ENCODE peak calls at places on chromosomes 13 and 19, in seven cellular contexts. H is astrocyte of the spinal cord, D is choroid plexus epithelial cell, N is hepatocyte, I is ascending aorta, X is prostate gland, O is lower leg skin. Q is an unnamed sample.

GRCh38 chr13:28983661-28984060 is 163.5 kb downstream of the MTUS2 start:
- DNase-seq in H (no peak), D (no peak), N (peak), I (no peak), X (no peak), O (no peak), Q (no peak)

GRCh38 chr13:61286148-61286745 is 129.4 kb downstream of the PCDH20 start:
- DNase-seq in H (no peak), D (no peak), N (peak), I (no peak), X (no peak), O (no peak), Q (no peak)

GRCh38 chr19:1540353-1540925 is 16.6 kb downstream of the PLK5 start:
- DNase-seq in H (no peak), D (no peak), N (no peak), I (no peak), X (no peak), O (no peak), Q (peak)

GRCh38 chr19:55466246-55466614 is 1.7 kb upstream of the C19orf85 start:
- DNase-seq in H (no peak), D (no peak), N (no peak), I (no peak), X (no peak), O (no peak), Q (no peak)

GRCh38 chr13:72556945-72557344 is 170.5 kb downstream of the MZT1 start:
- DNase-seq in H (no peak), D (no peak), N (no peak), I (no peak), X (no peak), O (no peak), Q (no peak)

GRCh38 chr13:44853641-44854040 is 135.6 kb downstream of the NUFIP1 start:
- DNase-seq in H (no peak), D (no peak), N (peak), I (no peak), X (peak), O (no peak), Q (no peak)

GRCh38 chr13:79869326-79869725 is 388.4 kb downstream of the NDFIP2 start:
- DNase-seq in H (peak), D (peak), N (peak), I (no peak), X (peak), O (no peak), Q (no peak)

GRCh38 chr13:99307247-99307646 is at the start of gene GPR183:
- DNase-seq in H (peak), D (no peak), N (no peak), I (no peak), X (no peak), O (no peak), Q (no peak)

GRCh38 chr13:46232281-46232680 is 20.6 kb downstream of the LRRC63 start:
- DNase-seq in H (peak), D (no peak), N (no peak), I (no peak), X (no peak), O (no peak), Q (no peak)

GRCh38 chr13:24618219-24618955 is 61.8 kb upstream of the ATP12A start:
- DNase-seq in H (no peak), D (no peak), N (no peak), I (no peak), X (no peak), O (no peak), Q (no peak)

GRCh38 chr13:24680258-24680920 is at the start of gene ATP12A:
- DNase-seq in H (no peak), D (no peak), N (peak), I (no peak), X (peak), O (peak), Q (no peak)

GRCh38 chr19:19445911-19446361 is 40.5 kb downstream of the GATAD2A start:
- DNase-seq in H (no peak), D (no peak), N (no peak), I (no peak), X (no peak), O (no peak), Q (no peak)

GRCh38 chr19:2132731-2133490 is 18.5 kb downstream of the AP3D1 start:
- DNase-seq in H (no peak), D (no peak), N (no peak), I (no peak), X (no peak), O (no peak), Q (no peak)

GRCh38 chr13:30933334-30933681 is 852 bp downstream of the TEX26 start:
- DNase-seq in H (no peak), D (no peak), N (no peak), I (no peak), X (no peak), O (no peak), Q (no peak)

GRCh38 chr13:52599853-52600603 is 42.2 kb upstream of the HNRNPA1L2 start:
- DNase-seq in H (peak), D (peak), N (peak), I (no peak), X (peak), O (peak), Q (no peak)

GRCh38 chr19:48501961-48502719 is 9.5 kb downstream of the LMTK3 start:
- DNase-seq in H (no peak), D (no peak), N (peak), I (peak), X (peak), O (no peak), Q (no peak)

GRCh38 chr19:18377026-18377425 is 8.9 kb upstream of the GDF15 start:
- DNase-seq in H (no peak), D (no peak), N (no peak), I (no peak), X (peak), O (no peak), Q (no peak)

GRCh38 chr13:44591316-44591715 is 15.2 kb upstream of the TSC22D1 start:
- DNase-seq in H (no peak), D (no peak), N (no peak), I (no peak), X (no peak), O (no peak), Q (no peak)

GRCh38 chr19:772730-773436 is 22.0 kb downstream of the MISP start:
- DNase-seq in H (no peak), D (no peak), N (peak), I (no peak), X (no peak), O (no peak), Q (no peak)

GRCh38 chr13:89514534-89515312 is 1832.8 kb upstream of the MIR17HG start:
- DNase-seq in H (peak), D (peak), N (peak), I (no peak), X (no peak), O (no peak), Q (peak)

GRCh38 chr13:28843594-28843993 is 23.5 kb downstream of the MTUS2 start:
- DNase-seq in H (no peak), D (no peak), N (no peak), I (no peak), X (no peak), O (no peak), Q (no peak)

GRCh38 chr13:76383671-76384461 is 502.3 kb downstream of the KCTD12 start:
- DNase-seq in H (peak), D (peak), N (peak), I (no peak), X (no peak), O (no peak), Q (peak)

GRCh38 chr19:52923782-52924593 is 760 bp upstream of the ZNF888 start:
- DNase-seq in H (no peak), D (peak), N (peak), I (peak), X (no peak), O (peak), Q (no peak)

GRCh38 chr19:49564616-49565045 is 15.7 kb downstream of the NOSIP start:
- DNase-seq in H (no peak), D (no peak), N (no peak), I (no peak), X (no peak), O (no peak), Q (no peak)

GRCh38 chr13:43933378-43933777 is 53.7 kb downstream of the LACC1 start:
- DNase-seq in H (no peak), D (no peak), N (no peak), I (no peak), X (no peak), O (no peak), Q (no peak)

GRCh38 chr13:27463500-27463899 is 13.1 kb upstream of the MTIF3 start:
- DNase-seq in H (no peak), D (no peak), N (no peak), I (no peak), X (no peak), O (no peak), Q (no peak)

GRCh38 chr13:35741657-35742056 is 265.2 kb upstream of the MAB21L1 start:
- DNase-seq in H (no peak), D (no peak), N (no peak), I (no peak), X (no peak), O (no peak), Q (no peak)

GRCh38 chr19:8093740-8094139 is 41.2 kb downstream of the CCL25 start:
- DNase-seq in H (no peak), D (no peak), N (no peak), I (no peak), X (no peak), O (no peak), Q (no peak)

GRCh38 chr13:72839831-72840426 is 58.0 kb downstream of the PIBF1 start:
- DNase-seq in H (peak), D (peak), N (peak), I (no peak), X (peak), O (no peak), Q (no peak)

GRCh38 chr19:13839938-13840750 is 36.8 kb upstream of the NANOS3 start:
- DNase-seq in H (peak), D (no peak), N (peak), I (peak), X (no peak), O (peak), Q (no peak)

GRCh38 chr13:22189176-22190048 is 518.5 kb downstream of the FGF9 start:
- DNase-seq in H (no peak), D (no peak), N (no peak), I (no peak), X (no peak), O (no peak), Q (no peak)

GRCh38 chr19:6587093-6587820 is 3.7 kb downstream of the CD70 start:
- DNase-seq in H (no peak), D (no peak), N (no peak), I (no peak), X (no peak), O (peak), Q (no peak)

GRCh38 chr13:74570834-74571233 is 436.6 kb upstream of the KLF12 start:
- DNase-seq in H (peak), D (peak), N (no peak), I (no peak), X (no peak), O (no peak), Q (peak)

GRCh38 chr19:46995492-46995891 is 24.1 kb upstream of the NPAS1 start:
- DNase-seq in H (no peak), D (no peak), N (no peak), I (no peak), X (no peak), O (no peak), Q (no peak)

DNA sequence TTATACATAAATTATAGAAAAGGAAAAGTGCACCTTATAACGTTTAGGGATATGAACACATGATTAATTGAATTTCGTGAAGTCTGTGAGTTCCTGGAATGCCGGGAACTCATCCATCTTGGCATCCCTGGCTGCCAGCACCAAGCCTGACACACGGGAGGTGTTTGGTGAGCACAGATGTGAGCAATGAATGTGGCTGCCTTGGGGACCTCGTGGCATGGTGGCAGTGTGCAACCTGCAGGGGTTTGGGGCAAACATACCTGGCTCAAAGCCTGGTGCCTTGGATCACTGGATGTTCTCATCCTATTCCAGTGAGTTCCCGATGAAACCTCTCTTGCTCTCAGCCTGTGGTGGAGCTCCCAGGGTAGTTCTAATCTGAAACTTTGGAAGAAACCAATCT is 10.4 kb upstream of the MAP2K2 start:
- DNase-seq in H (no peak), D (no peak), N (no peak), I (no peak), X (no peak), O (no peak), Q (no peak)
- H3K4me3 ChIP-seq in H (no peak), D (no peak), N (no peak), I (no peak), X (no peak), O (no peak), Q (no peak)

DNA sequence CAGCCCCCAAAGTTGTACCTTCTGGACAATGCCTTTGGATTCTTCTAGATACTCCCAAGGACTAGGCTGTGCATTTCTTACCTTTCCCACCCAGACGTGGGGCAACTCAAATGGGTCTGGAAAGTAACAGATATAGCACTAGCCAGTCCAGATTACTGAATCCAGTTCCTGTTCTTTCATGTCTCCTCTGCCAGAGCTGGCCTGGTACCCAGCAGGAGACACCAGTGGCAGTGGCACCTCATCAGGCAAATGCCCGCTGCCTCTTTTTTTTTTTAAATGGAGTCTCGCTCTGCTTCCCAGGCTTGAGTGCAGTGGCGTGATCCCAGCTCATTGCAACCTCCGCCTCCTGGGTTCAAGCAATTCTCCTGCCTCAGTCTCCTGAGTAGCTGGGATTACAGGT is 43.2 kb downstream of the N4BP2L2 start:
- DNase-seq in H (no peak), D (no peak), N (no peak), I (no peak), X (no peak), O (no peak), Q (no peak)
- H3K4me3 ChIP-seq in H (no peak), D (no peak), N (no peak), I (no peak), X (no peak), O (no peak), Q (no peak)

DNA sequence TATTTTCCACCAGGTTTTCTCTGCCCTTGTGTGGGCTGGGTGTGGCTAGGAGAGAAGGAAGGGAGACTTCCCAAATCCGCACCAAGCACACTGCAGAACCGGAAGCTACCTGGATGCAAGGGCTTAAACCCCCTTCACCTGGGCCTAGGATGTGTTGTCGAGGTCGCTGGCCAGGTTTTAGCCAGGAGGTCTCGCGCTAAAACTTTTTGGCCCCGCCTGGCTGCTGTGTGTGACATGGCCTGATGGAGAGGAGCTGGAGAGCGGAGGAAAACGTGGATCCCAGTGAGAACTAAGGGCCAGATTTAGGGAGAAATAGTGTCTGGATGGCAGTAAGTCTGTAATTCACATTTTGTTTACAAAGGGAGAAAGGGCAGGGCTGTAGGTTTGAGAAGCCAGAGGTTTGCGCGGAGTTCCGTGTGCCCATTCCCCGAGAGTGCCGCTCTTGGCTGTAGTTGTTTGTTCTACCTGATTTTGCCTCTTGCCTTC is 3.1 kb upstream of the TSHZ3 start:
- DNase-seq in H (no peak), D (no peak), N (no peak), I (no peak), X (no peak), O (peak), Q (no peak)
- H3K4me3 ChIP-seq in H (peak), D (peak), N (no peak), I (no peak), X (no peak), O (no peak), Q (peak)

GRCh38 chr19:11033763-11034162 is 55.5 kb upstream of the LDLR start:
- DNase-seq in H (no peak), D (no peak), N (no peak), I (no peak), X (no peak), O (no peak), Q (no peak)

GRCh38 chr19:11033251-11033650 is 56.0 kb upstream of the LDLR start:
- DNase-seq in H (no peak), D (no peak), N (no peak), I (no peak), X (no peak), O (no peak), Q (no peak)

GRCh38 chr19:11034449-11035213 is 54.6 kb upstream of the LDLR start:
- DNase-seq in H (no peak), D (peak), N (no peak), I (no peak), X (no peak), O (no peak), Q (no peak)

GRCh38 chr19:11028146-11028545 is 61.1 kb upstream of the LDLR start:
- DNase-seq in H (no peak), D (no peak), N (no peak), I (no peak), X (no peak), O (no peak), Q (no peak)

GRCh38 chr19:11031421-11032070 is 57.7 kb upstream of the LDLR start:
- DNase-seq in H (no peak), D (no peak), N (no peak), I (no peak), X (no peak), O (no peak), Q (no peak)
- H3K4me3 ChIP-seq in H (no peak), D (no peak), N (no peak), I (no peak), X (no peak), O (no peak), Q (no peak)

GRCh38 chr13:111977184-111977516 is 89.8 kb upstream of the SOX1 start:
- DNase-seq in H (no peak), D (no peak), N (no peak), I (no peak), X (no peak), O (peak), Q (no peak)
- H3K4me3 ChIP-seq in H (no peak), D (no peak), N (no peak), I (no peak), X (no peak), O (no peak), Q (no peak)

GRCh38 chr19:16457195-16457953 is 14.4 kb downstream of the EPS15L1 start:
- DNase-seq in H (no peak), D (peak), N (no peak), I (peak), X (no peak), O (peak), Q (peak)
- H3K4me3 ChIP-seq in H (no peak), D (peak), N (no peak), I (peak), X (no peak), O (no peak), Q (no peak)

GRCh38 chr19:40570313-40571004 is 6.2 kb upstream of the SHKBP1 start:
- DNase-seq in H (peak), D (peak), N (peak), I (peak), X (peak), O (peak), Q (peak)
- H3K4me3 ChIP-seq in H (peak), D (peak), N (no peak), I (peak), X (peak), O (no peak), Q (peak)

DNA sequence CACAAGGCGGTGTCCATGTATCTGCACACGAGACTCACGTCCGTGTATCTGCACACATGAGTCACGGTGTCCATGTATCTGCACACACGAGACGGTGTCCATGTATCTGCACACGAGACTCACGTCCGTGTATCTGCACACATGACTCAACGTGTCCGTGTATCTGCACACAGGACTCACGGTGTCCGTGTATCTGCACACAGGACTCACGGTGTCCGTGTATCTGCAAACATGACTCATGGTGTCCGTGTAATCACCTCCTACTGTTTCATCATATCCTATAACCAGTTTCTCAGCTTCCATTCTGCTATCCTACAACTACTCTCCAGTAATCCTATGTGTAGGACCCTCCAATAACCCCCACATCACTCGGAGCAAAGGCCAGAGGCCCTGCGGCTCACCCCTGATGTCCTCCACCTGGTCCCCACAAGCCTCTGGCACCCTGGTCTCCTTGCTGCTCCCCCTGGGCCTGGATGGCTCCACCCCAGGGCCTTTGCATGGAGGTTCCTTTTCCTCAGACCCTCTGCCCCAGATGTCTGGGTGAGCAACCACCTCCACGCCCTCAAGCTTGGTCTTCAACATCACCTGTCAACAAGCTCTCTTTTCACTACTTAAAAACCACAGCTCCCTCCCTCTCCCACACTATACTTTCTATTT is 2.5 kb upstream of the TMEM255B start:
- DNase-seq in H (no peak), D (peak), N (no peak), I (no peak), X (no peak), O (no peak), Q (no peak)
- H3K4me3 ChIP-seq in H (no peak), D (no peak), N (no peak), I (no peak), X (no peak), O (no peak), Q (no peak)

GRCh38 chr19:11633223-11633622 is 35.9 kb downstream of the ZNF627 start:
- DNase-seq in H (no peak), D (no peak), N (no peak), I (no peak), X (no peak), O (no peak), Q (no peak)

GRCh38 chr19:11639602-11640471 is 42.6 kb downstream of the ZNF627 start:
- DNase-seq in H (peak), D (peak), N (peak), I (peak), X (peak), O (peak), Q (peak)

GRCh38 chr19:11642902-11643301 is 45.6 kb downstream of the ZNF627 start:
- DNase-seq in H (no peak), D (no peak), N (no peak), I (no peak), X (no peak), O (no peak), Q (no peak)

GRCh38 chr19:11641241-11641640 is 44.0 kb downstream of the ZNF627 start:
- DNase-seq in H (no peak), D (no peak), N (no peak), I (no peak), X (no peak), O (no peak), Q (no peak)

DNA sequence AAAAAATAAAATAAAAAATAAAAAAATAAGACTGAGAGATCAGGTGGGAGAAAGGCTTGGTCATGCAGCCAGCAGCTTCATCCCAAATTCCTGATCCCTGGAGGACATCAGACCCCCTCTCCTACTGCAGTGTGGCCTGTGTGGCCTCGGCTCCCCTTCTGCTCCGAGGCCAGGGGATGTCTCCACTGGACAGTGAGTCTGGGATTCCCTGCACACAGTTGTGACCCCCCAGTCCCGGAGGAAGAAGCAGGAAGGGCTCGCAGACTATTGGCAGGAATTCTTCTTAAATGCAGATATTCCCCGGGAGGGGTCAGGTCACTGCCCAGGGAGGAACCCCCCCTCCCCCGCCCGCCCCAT is 41.9 kb downstream of the ZNF627 start:
- DNase-seq in H (no peak), D (no peak), N (no peak), I (no peak), X (no peak), O (no peak), Q (no peak)
- H3K4me3 ChIP-seq in H (peak), D (no peak), N (no peak), I (peak), X (no peak), O (no peak), Q (peak)